ENCODE peak calls at places on chromosomes 11 and 22, in nine cellular contexts. T is activated T-cell treated with anti-CD3 and anti-CD28 coated beads for 1 hour, D is AG10803, R is NCI-H1417, Q is NCI-H748 treated with DMSO at 0.1 percent for 48 hours, G is hypothalamus, X is GM12891, M is AG08395, N is EH. O is an unnamed sample.

GRCh38 chr11:119489087-119489486 is 66.1 kb upstream of the THY1 start:
- DNase-seq in N (no peak), T (no peak), G (no peak), R (no peak), X (no peak), D (no peak), M (no peak), Q (no peak), O (no peak)

GRCh38 chr11:45238724-45239123 is 47.4 kb downstream of the SYT13 start:
- DNase-seq in G (no peak), T (no peak), X (no peak), N (peak; percentile 68), D (peak; percentile 32), M (peak; percentile 25), Q (no peak), R (no peak), O (no peak)

GRCh38 chr11:14081541-14082211 is 119.2 kb downstream of the SPON1 start:
- DNase-seq in N (no peak), G (no peak), Q (no peak), M (no peak), R (no peak), X (no peak), T (no peak), D (no peak), O (no peak)

GRCh38 chr11:65613091-65613928 is 711 bp downstream of the MAP3K11 start:
- DNase-seq in D (no peak), T (no peak), X (peak; percentile 60), Q (no peak), R (no peak), G (peak; percentile 56), M (peak; percentile 12), N (no peak), O (no peak)

GRCh38 chr11:114145166-114145695 is 85.7 kb downstream of the ZBTB16 start:
- DNase-seq in M (no peak), X (no peak), T (no peak), N (no peak), R (no peak), G (no peak), D (no peak), Q (no peak), O (no peak)

GRCh38 chr11:267491-267994 is 10.7 kb upstream of the NLRP6 start:
- DNase-seq in X (no peak), Q (no peak), D (peak; percentile 28), R (no peak), M (peak; percentile 32), G (no peak), N (no peak), T (peak; percentile 58), O (no peak)

GRCh38 chr11:67468509-67468834 is 579 bp downstream of the TMEM134 start:
- DNase-seq in N (no peak), M (no peak), T (no peak), D (no peak), X (no peak), R (no peak), Q (no peak), G (no peak), O (no peak)

GRCh38 chr11:75600356-75600755 is 38.3 kb downstream of the SERPINH1 start:
- DNase-seq in X (no peak), M (no peak), R (no peak), Q (no peak), N (no peak), D (no peak), T (no peak), G (no peak), O (no peak)

GRCh38 chr11:131924446-131925240 is 554.2 kb downstream of the NTM start:
- DNase-seq in G (no peak), T (no peak), D (peak; percentile 53), M (no peak), X (no peak), N (peak; percentile 58), R (no peak), Q (no peak), O (no peak)

GRCh38 chr22:24440270-24440717 is 12.9 kb downstream of the ADORA2A start:
- DNase-seq in G (no peak), D (no peak), X (no peak), Q (no peak), T (no peak), R (no peak), M (no peak), N (no peak), O (no peak)

GRCh38 chr11:66259225-66259624 is 9.2 kb upstream of the RAB1B start:
- DNase-seq in T (no peak), D (no peak), Q (no peak), R (no peak), M (no peak), X (no peak), N (no peak), G (no peak), O (no peak)

GRCh38 chr11:130478204-130478701 is 29.8 kb downstream of the ADAMTS15 start:
- DNase-seq in D (peak; percentile 93), N (peak; percentile 98), X (no peak), R (no peak), M (peak; percentile 97), T (no peak), G (no peak), Q (no peak), O (no peak)

GRCh38 chr11:45484326-45484725 is 181.1 kb downstream of the CHST1 start:
- DNase-seq in N (no peak), R (no peak), Q (no peak), M (no peak), X (no peak), D (no peak), T (no peak), G (no peak), O (no peak)

GRCh38 chr11:134480129-134480652 is 68.1 kb upstream of the B3GAT1 start:
- DNase-seq in R (no peak), M (no peak), X (no peak), Q (no peak), D (no peak), N (no peak), T (no peak), G (no peak), O (no peak)

GRCh38 chr22:30193031-30193794 is 53.3 kb downstream of the LIF start:
- DNase-seq in G (no peak), R (no peak), D (no peak), Q (no peak), M (no peak), N (no peak), T (no peak), X (no peak), O (no peak)

GRCh38 chr11:94924074-94925031 is 49.0 kb downstream of the CWC15 start:
- DNase-seq in Q (no peak), G (no peak), D (no peak), X (no peak), T (no peak), M (no peak), R (no peak), N (peak; percentile 67), O (no peak)

GRCh38 chr11:561148-562003 is 606 bp downstream of the RASSF7 start:
- DNase-seq in T (no peak), D (peak; percentile 39), R (peak; percentile 83), Q (no peak), X (no peak), N (peak; percentile 68), G (no peak), M (no peak), O (no peak)

GRCh38 chr22:26842103-26842502 is 184.7 kb downstream of the MIAT start:
- DNase-seq in N (no peak), Q (no peak), M (no peak), G (no peak), X (no peak), T (no peak), D (no peak), R (no peak), O (no peak)

GRCh38 chr22:26417406-26417805 is 11.7 kb upstream of the ASPHD2 start:
- DNase-seq in Q (no peak), M (no peak), D (no peak), T (no peak), R (no peak), N (no peak), G (no peak), X (no peak), O (no peak)

GRCh38 chr11:3203221-3204043 is 15.2 kb downstream of the MRGPRG start:
- DNase-seq in M (no peak), D (no peak), X (no peak), G (no peak), N (no peak), Q (no peak), R (peak; percentile 14), T (no peak), O (no peak)

GRCh38 chr11:11626128-11626527 is 4.3 kb upstream of the GALNT18 start:
- DNase-seq in T (no peak), X (no peak), N (peak; percentile 7), M (no peak), R (no peak), Q (no peak), D (no peak), G (no peak), O (no peak)

GRCh38 chr11:99020324-99021225 is at the start of gene CNTN5:
- DNase-seq in R (peak; percentile 90), Q (peak; percentile 85), G (peak; percentile 32), M (peak; percentile 1), D (no peak), N (peak; percentile 3), X (no peak), T (no peak), O (no peak)

GRCh38 chr11:103826856-103827255 is 209.6 kb upstream of the DDI1 start:
- DNase-seq in M (no peak), R (no peak), Q (no peak), D (no peak), G (no peak), N (no peak), T (no peak), X (no peak), O (no peak)

O was measured in GM18507.